ENCODE peak calls at places on chromosome 6, in eight cellular contexts. O is breast epithelium; W is CD8-positive, alpha-beta T cell; D is ovary; S is sigmoid colon; M is tibial artery; U is brain microvascular endothelial cell; X is BE2C. T is an unnamed sample.

GRCh38 chr6:106975699-106976032 is 1.1 kb upstream of the CD24 start:
- DNase-seq in O (no peak), W (no peak), D (no peak), S (no peak), M (no peak), U (no peak), X (no peak), T (no peak)

GRCh38 chr6:35178012-35178411 is 35.7 kb upstream of the SCUBE3 start:
- DNase-seq in O (no peak), W (no peak), D (no peak), S (no peak), M (no peak), U (no peak), X (no peak), T (no peak)

GRCh38 chr6:97215157-97215769 is 67.8 kb downstream of the MMS22L start:
- DNase-seq in O (no peak), W (no peak), D (no peak), S (no peak), M (no peak), U (peak; percentile 79), X (peak; percentile 60), T (peak; percentile 12)

GRCh38 chr6:23650676-23651075 is 475.3 kb upstream of the NRSN1 start:
- DNase-seq in O (no peak), W (no peak), D (no peak), S (peak; percentile 70), M (no peak), U (no peak), X (no peak), T (no peak)

GRCh38 chr6:64335195-64335594 is 699.6 kb downstream of the PHF3 start:
- DNase-seq in O (no peak), W (no peak), D (no peak), S (no peak), M (no peak), U (no peak), X (no peak), T (no peak)

GRCh38 chr6:14887986-14888574 is 357.8 kb upstream of the JARID2 start:
- DNase-seq in O (no peak), W (no peak), D (no peak), S (no peak), M (no peak), U (no peak), X (no peak), T (no peak)

GRCh38 chr6:18218233-18218632 is 46.1 kb downstream of the DEK start:
- DNase-seq in O (no peak), W (no peak), D (no peak), S (no peak), M (no peak), U (no peak), X (no peak), T (no peak)

GRCh38 chr6:155314773-155315515 is 660 bp upstream of the TFB1M start:
- DNase-seq in O (peak; percentile 34), W (no peak), D (no peak), S (peak; percentile 89), M (peak; percentile 78), U (peak; percentile 90), X (peak; percentile 78), T (peak; percentile 45)

GRCh38 chr6:7108964-7109836 is 1.4 kb downstream of the RREB1 start:
- DNase-seq in O (peak; percentile 65), W (peak; percentile 8), D (peak; percentile 74), S (peak; percentile 91), M (peak; percentile 81), U (peak; percentile 60), X (peak; percentile 18), T (no peak)

GRCh38 chr6:67175091-67175490 is 1460.0 kb upstream of the ADGRB3 start:
- DNase-seq in O (no peak), W (no peak), D (no peak), S (no peak), M (no peak), U (no peak), X (no peak), T (no peak)

GRCh38 chr6:22621028-22621427 is 51.7 kb downstream of the HDGFL1 start:
- DNase-seq in O (no peak), W (no peak), D (no peak), S (no peak), M (no peak), U (no peak), X (no peak), T (no peak)

GRCh38 chr6:53892707-53893106 is 97.9 kb downstream of the LRRC1 start:
- DNase-seq in O (no peak), W (no peak), D (no peak), S (no peak), M (no peak), U (no peak), X (no peak), T (no peak)

GRCh38 chr6:53888931-53889330 is 94.1 kb downstream of the LRRC1 start:
- DNase-seq in O (no peak), W (no peak), D (no peak), S (no peak), M (no peak), U (no peak), X (no peak), T (no peak)

GRCh38 chr6:53887318-53887717 is 92.5 kb downstream of the LRRC1 start:
- DNase-seq in O (no peak), W (no peak), D (no peak), S (no peak), M (no peak), U (no peak), X (no peak), T (no peak)
- TF ChIP-seq CTCF in O (no peak), W (no peak), D (no peak), S (no peak), M (no peak), U (no peak), X (no peak), T (no peak)

GRCh38 chr6:108118359-108118724 is 43.8 kb upstream of the OSTM1 start:
- DNase-seq in O (no peak), W (no peak), D (no peak), S (no peak), M (no peak), U (no peak), X (no peak), T (no peak)

GRCh38 chr6:108116781-108117426 is 42.4 kb upstream of the OSTM1 start:
- DNase-seq in O (no peak), W (no peak), D (no peak), S (no peak), M (no peak), U (no peak), X (no peak), T (no peak)

GRCh38 chr6:108116424-108116780 is 41.9 kb upstream of the OSTM1 start:
- DNase-seq in O (no peak), W (no peak), D (no peak), S (no peak), M (no peak), U (no peak), X (no peak), T (no peak)

GRCh38 chr6:108118791-108119211 is 44.3 kb upstream of the OSTM1 start:
- DNase-seq in O (no peak), W (no peak), D (no peak), S (no peak), M (no peak), U (no peak), X (no peak), T (no peak)

DNA sequence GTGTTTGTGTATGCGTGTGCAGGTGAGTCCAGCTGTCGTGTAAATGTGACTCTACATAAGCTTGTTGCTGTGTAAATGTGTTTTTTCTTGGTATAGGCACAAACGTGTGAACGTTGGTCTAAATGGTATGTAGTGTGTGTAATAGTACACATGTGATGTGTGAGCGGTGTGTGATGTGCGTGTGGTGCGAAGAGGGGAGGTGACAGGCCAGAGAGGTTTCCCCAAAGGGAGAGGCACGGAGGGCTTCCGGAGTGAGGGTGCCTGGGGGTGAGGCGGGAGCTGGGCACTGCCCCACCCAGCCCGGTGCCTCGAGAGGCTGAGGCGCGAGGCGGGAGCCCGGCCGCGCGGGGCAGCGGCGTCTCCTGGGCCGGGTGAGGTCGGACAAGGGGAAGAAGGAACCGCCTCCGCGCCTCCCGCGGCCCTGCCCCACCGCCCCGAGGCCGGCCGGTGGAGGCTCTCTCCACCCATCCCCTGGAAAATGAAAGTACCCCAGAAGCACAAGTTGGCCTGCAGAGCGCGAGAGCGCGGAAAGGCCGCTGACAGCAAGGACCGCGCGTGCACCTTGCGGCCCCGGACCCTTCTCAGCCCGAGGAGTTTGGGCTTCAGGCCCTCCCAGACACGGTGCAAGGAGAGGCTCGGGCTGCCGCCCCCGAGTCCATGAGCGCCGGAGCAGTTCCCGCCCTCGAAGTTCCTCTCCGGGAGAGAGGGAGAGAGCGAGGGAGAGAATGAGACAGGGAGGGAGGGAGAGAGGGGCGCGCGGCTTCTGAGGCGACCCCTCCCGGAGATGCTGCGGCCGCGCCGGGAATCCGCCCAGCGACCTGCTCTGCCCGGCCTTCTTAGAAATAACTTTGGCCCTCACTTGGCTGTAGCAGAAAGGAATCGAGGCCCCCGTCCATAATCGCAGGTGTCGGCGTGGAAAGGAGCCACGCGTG is 43.2 kb upstream of the OSTM1 start:
- DNase-seq in O (no peak), W (no peak), D (peak; percentile 54), S (no peak), M (no peak), U (no peak), X (no peak), T (no peak)
- H3K36me3 ChIP-seq in O (no peaks in the 10 kb centered on the region), W (no peaks in the 10 kb centered on the region), D (no peaks in the 10 kb centered on the region), S (no peaks in the 10 kb centered on the region), M (no peaks in the 10 kb centered on the region), U (no peaks in the 10 kb centered on the region), X (no peaks in the 10 kb centered on the region), T (no peaks in the 10 kb centered on the region)

GRCh38 chr6:1316482-1317220 is 4.8 kb downstream of the FOXQ1 start:
- DNase-seq in O (no peak), W (no peak), D (no peak), S (no peak), M (no peak), U (no peak), X (peak; percentile 31), T (no peak)
- TF ChIP-seq CTCF in O (no peak), W (no peak), D (no peak), S (no peak), M (no peak), U (no peak), X (no peak), T (no peak)

GRCh38 chr6:27776504-27776903 is 135.7 kb downstream of the OR2B2 start:
- DNase-seq in O (no peak), W (no peak), D (no peak), S (no peak), M (no peak), U (no peak), X (no peak), T (no peak)

GRCh38 chr6:27777126-27777525 is 135.1 kb downstream of the OR2B2 start:
- DNase-seq in O (no peak), W (no peak), D (no peak), S (no peak), M (no peak), U (no peak), X (no peak), T (no peak)

GRCh38 chr6:27777614-27778355 is 134.4 kb downstream of the OR2B2 start:
- DNase-seq in O (no peak), W (no peak), D (no peak), S (no peak), M (no peak), U (no peak), X (no peak), T (no peak)

GRCh38 chr6:27778625-27779417 is 133.4 kb downstream of the OR2B2 start:
- DNase-seq in O (no peak), W (no peak), D (no peak), S (no peak), M (no peak), U (no peak), X (no peak), T (no peak)

DNA sequence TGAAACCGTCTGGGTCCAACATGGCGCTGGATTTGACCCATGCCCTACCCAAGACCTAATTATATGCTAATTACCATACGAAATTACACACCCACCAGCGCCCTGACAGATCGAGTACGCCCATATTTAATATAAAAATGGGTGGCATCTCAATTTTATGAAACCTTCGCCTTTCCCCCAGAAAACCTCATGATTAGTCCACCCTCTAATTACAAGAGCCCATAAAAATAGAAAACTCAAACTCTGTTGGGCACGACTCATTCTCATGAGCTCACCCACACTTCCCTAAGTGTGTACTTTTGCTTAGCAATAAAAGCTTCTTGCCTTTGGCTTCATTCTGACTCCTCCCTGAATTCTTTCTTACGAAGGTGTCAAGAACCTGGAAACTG is 136.4 kb downstream of the OR2B2 start:
- DNase-seq in O (no peak), W (no peak), D (no peak), S (no peak), M (no peak), U (no peak), X (no peak), T (no peak)
- H3K36me3 ChIP-seq in O (no peaks in the 10 kb centered on the region), W (no peaks in the 10 kb centered on the region), D (no peaks in the 10 kb centered on the region), S (no peaks in the 10 kb centered on the region), M (no peaks in the 10 kb centered on the region), U (no peaks in the 10 kb centered on the region), X (no peaks in the 10 kb centered on the region), T (no peaks in the 10 kb centered on the region)